ENCODE peak calls at places on chromosomes 1 and 21, in ten cellular contexts. One of them, this sample, is unnamed.

GRCh38 chr1:208183977-208184901 is 59.9 kb downstream of the PLXNA2 start:
- DNase-seq in mesothelial cell of epicardium: no peak
- DNase-seq in A549: peak; percentile 95
- DNase-seq in activated B cell treated with CpG ODN at 0.5 μM for 24 hours: no peak
- DNase-seq in AG09309: peak; percentile 92
- DNase-seq in MCF 10A: peak; percentile 100
- DNase-seq in bronchial epithelial cell: peak; percentile 99
- DNase-seq in HFF-Myc: no peak
- DNase-seq in GM20000: no peak
- DNase-seq in nephron progenitor cell: no peak
- DNase-seq in this sample: no peak

GRCh38 chr1:197951617-197952175 is 34.5 kb downstream of the LHX9 start:
- DNase-seq in mesothelial cell of epicardium: no peak
- DNase-seq in A549: no peak
- DNase-seq in activated B cell treated with CpG ODN at 0.5 μM for 24 hours: no peak
- DNase-seq in AG09309: no peak
- DNase-seq in MCF 10A: no peak
- DNase-seq in bronchial epithelial cell: no peak
- DNase-seq in HFF-Myc: no peak
- DNase-seq in GM20000: no peak
- DNase-seq in nephron progenitor cell: no peak
- DNase-seq in this sample: no peak

GRCh38 chr1:155976913-155977606 is 1.3 kb downstream of the ARHGEF2 start:
- DNase-seq in mesothelial cell of epicardium: no peak
- DNase-seq in A549: no peak
- DNase-seq in activated B cell treated with CpG ODN at 0.5 μM for 24 hours: no peak
- DNase-seq in AG09309: no peak
- DNase-seq in MCF 10A: peak; percentile 54
- DNase-seq in bronchial epithelial cell: no peak
- DNase-seq in HFF-Myc: no peak
- DNase-seq in GM20000: no peak
- DNase-seq in nephron progenitor cell: no peak
- DNase-seq in this sample: no peak

GRCh38 chr1:224064150-224064549 is 49.8 kb upstream of the FBXO28 start:
- DNase-seq in mesothelial cell of epicardium: no peak
- DNase-seq in A549: no peak
- DNase-seq in activated B cell treated with CpG ODN at 0.5 μM for 24 hours: no peak
- DNase-seq in AG09309: no peak
- DNase-seq in MCF 10A: no peak
- DNase-seq in bronchial epithelial cell: no peak
- DNase-seq in HFF-Myc: no peak
- DNase-seq in GM20000: no peak
- DNase-seq in nephron progenitor cell: no peak
- DNase-seq in this sample: no peak

GRCh38 chr1:240474133-240474614 is 137.8 kb downstream of the GREM2 start:
- DNase-seq in mesothelial cell of epicardium: no peak
- DNase-seq in A549: no peak
- DNase-seq in activated B cell treated with CpG ODN at 0.5 μM for 24 hours: no peak
- DNase-seq in AG09309: peak; percentile 44
- DNase-seq in MCF 10A: peak; percentile 90
- DNase-seq in bronchial epithelial cell: peak; percentile 78
- DNase-seq in HFF-Myc: no peak
- DNase-seq in GM20000: no peak
- DNase-seq in nephron progenitor cell: no peak
- DNase-seq in this sample: no peak

GRCh38 chr1:161260939-161261858 is 2.7 kb downstream of the PCP4L1 start:
- DNase-seq in mesothelial cell of epicardium: no peak
- DNase-seq in A549: no peak
- DNase-seq in activated B cell treated with CpG ODN at 0.5 μM for 24 hours: peak; percentile 16
- DNase-seq in AG09309: no peak
- DNase-seq in MCF 10A: peak; percentile 61
- DNase-seq in bronchial epithelial cell: peak; percentile 49
- DNase-seq in HFF-Myc: no peak
- DNase-seq in GM20000: peak; percentile 45
- DNase-seq in nephron progenitor cell: peak; percentile 42
- DNase-seq in this sample: no peak

GRCh38 chr1:71080178-71080781 is 555 bp downstream of the ZRANB2 start:
- DNase-seq in mesothelial cell of epicardium: no peak
- DNase-seq in A549: peak; percentile 9
- DNase-seq in activated B cell treated with CpG ODN at 0.5 μM for 24 hours: no peak
- DNase-seq in AG09309: no peak
- DNase-seq in MCF 10A: peak; percentile 37
- DNase-seq in bronchial epithelial cell: peak; percentile 5
- DNase-seq in HFF-Myc: no peak
- DNase-seq in GM20000: peak; percentile 4
- DNase-seq in nephron progenitor cell: peak; percentile 3
- DNase-seq in this sample: no peak

GRCh38 chr21:41582298-41582840 is 74.4 kb upstream of the TMPRSS2 start:
- DNase-seq in mesothelial cell of epicardium: no peak
- DNase-seq in A549: no peak
- DNase-seq in activated B cell treated with CpG ODN at 0.5 μM for 24 hours: no peak
- DNase-seq in AG09309: no peak
- DNase-seq in MCF 10A: no peak
- DNase-seq in bronchial epithelial cell: no peak
- DNase-seq in HFF-Myc: no peak
- DNase-seq in GM20000: no peak
- DNase-seq in nephron progenitor cell: no peak
- DNase-seq in this sample: no peak

GRCh38 chr1:54800899-54801759 is at the start of gene TTC22:
- DNase-seq in mesothelial cell of epicardium: no peak
- DNase-seq in A549: no peak
- DNase-seq in activated B cell treated with CpG ODN at 0.5 μM for 24 hours: peak; percentile 67
- DNase-seq in AG09309: no peak
- DNase-seq in MCF 10A: peak; percentile 71
- DNase-seq in bronchial epithelial cell: peak; percentile 64
- DNase-seq in HFF-Myc: no peak
- DNase-seq in GM20000: peak; percentile 89
- DNase-seq in nephron progenitor cell: peak; percentile 50
- DNase-seq in this sample: no peak

GRCh38 chr1:34816778-34817177 is 24.0 kb downstream of the GJA4 start:
- DNase-seq in mesothelial cell of epicardium: no peak
- DNase-seq in A549: no peak
- DNase-seq in activated B cell treated with CpG ODN at 0.5 μM for 24 hours: no peak
- DNase-seq in AG09309: no peak
- DNase-seq in MCF 10A: no peak
- DNase-seq in bronchial epithelial cell: no peak
- DNase-seq in HFF-Myc: no peak
- DNase-seq in GM20000: no peak
- DNase-seq in nephron progenitor cell: no peak
- DNase-seq in this sample: no peak

GRCh38 chr1:198387587-198387986 is 152.9 kb downstream of the ATP6V1G3 start:
- DNase-seq in mesothelial cell of epicardium: no peak
- DNase-seq in A549: no peak
- DNase-seq in activated B cell treated with CpG ODN at 0.5 μM for 24 hours: no peak
- DNase-seq in AG09309: no peak
- DNase-seq in MCF 10A: no peak
- DNase-seq in bronchial epithelial cell: no peak
- DNase-seq in HFF-Myc: no peak
- DNase-seq in GM20000: no peak
- DNase-seq in nephron progenitor cell: no peak
- DNase-seq in this sample: no peak

GRCh38 chr1:182174202-182174855 is 112.8 kb upstream of the ZNF648 start:
- DNase-seq in mesothelial cell of epicardium: no peak
- DNase-seq in A549: no peak
- DNase-seq in activated B cell treated with CpG ODN at 0.5 μM for 24 hours: no peak
- DNase-seq in AG09309: no peak
- DNase-seq in MCF 10A: peak; percentile 69
- DNase-seq in bronchial epithelial cell: peak; percentile 56
- DNase-seq in HFF-Myc: no peak
- DNase-seq in GM20000: no peak
- DNase-seq in nephron progenitor cell: no peak
- DNase-seq in this sample: no peak

GRCh38 chr1:117606608-117607261 is 887 bp downstream of the TENT5C start:
- DNase-seq in mesothelial cell of epicardium: no peak
- DNase-seq in A549: no peak
- DNase-seq in activated B cell treated with CpG ODN at 0.5 μM for 24 hours: peak; percentile 47
- DNase-seq in AG09309: no peak
- DNase-seq in MCF 10A: peak; percentile 35
- DNase-seq in bronchial epithelial cell: peak; percentile 50
- DNase-seq in HFF-Myc: no peak
- DNase-seq in GM20000: peak; percentile 23
- DNase-seq in nephron progenitor cell: peak; percentile 12
- DNase-seq in this sample: no peak

GRCh38 chr1:2128189-2128901 is 66.2 kb downstream of the FAAP20 start:
- DNase-seq in mesothelial cell of epicardium: no peak
- DNase-seq in A549: no peak
- DNase-seq in activated B cell treated with CpG ODN at 0.5 μM for 24 hours: no peak
- DNase-seq in AG09309: no peak
- DNase-seq in MCF 10A: no peak
- DNase-seq in bronchial epithelial cell: no peak
- DNase-seq in HFF-Myc: no peak
- DNase-seq in GM20000: no peak
- DNase-seq in nephron progenitor cell: no peak
- DNase-seq in this sample: no peak

GRCh38 chr1:204075116-204075636 is 2.3 kb downstream of the SOX13 start:
- DNase-seq in mesothelial cell of epicardium: no peak
- DNase-seq in A549: no peak
- DNase-seq in activated B cell treated with CpG ODN at 0.5 μM for 24 hours: no peak
- DNase-seq in AG09309: no peak
- DNase-seq in MCF 10A: no peak
- DNase-seq in bronchial epithelial cell: no peak
- DNase-seq in HFF-Myc: no peak
- DNase-seq in GM20000: no peak
- DNase-seq in nephron progenitor cell: peak; percentile 59
- DNase-seq in this sample: no peak

DNA sequence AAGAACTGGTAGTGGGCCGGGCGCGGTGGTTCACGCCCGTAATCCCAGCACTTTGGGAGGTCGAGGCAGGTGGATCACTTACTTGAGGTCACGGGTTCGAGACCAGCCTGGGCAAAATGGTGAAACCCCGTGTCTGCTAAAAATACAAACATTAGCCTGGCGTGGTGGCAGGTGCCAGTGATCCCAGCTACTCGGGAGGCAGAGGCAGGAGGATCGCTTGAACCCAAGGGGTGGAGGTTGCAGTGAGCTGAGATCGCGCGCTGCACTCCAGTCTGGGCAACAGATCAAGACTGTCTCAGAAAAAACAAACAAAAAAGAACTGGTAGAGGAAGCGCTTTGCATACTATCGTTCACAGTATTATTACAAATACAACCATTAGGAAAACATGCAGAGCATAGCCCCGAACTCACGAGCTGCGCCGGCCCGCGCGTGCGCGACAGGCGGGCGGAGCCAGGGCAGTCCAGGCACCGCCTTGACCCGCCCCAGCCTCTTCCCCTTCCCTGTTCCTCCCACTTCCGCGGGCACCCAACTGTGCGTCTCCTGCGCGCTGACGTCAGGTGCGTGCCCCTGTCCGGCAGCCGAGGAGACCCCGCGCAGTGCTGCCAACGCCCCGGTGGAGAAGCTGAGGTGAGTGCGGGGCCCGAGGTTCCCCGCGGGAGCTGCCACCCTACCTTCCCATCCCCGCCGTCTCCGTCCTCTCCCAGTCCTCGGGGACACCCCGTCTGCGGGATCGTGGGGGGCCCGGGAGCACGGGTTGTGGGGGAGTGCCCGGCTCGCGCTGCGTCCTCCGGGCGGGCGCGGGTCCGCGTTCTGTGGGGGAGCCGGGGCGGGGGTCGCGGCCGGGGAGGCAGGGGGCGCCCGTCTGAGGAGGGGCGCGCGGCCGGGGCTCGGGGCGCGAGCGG is at the start of gene CDC42:
- DNase-seq in mesothelial cell of epicardium: peak; percentile 89
- DNase-seq in A549: peak; percentile 94
- DNase-seq in activated B cell treated with CpG ODN at 0.5 μM for 24 hours: peak; percentile 98
- DNase-seq in AG09309: peak; percentile 73
- DNase-seq in MCF 10A: peak; percentile 96
- DNase-seq in bronchial epithelial cell: peak; percentile 81
- DNase-seq in HFF-Myc: peak; percentile 72
- DNase-seq in GM20000: peak; percentile 95
- DNase-seq in nephron progenitor cell: peak; percentile 95
- DNase-seq in this sample: peak; percentile 45
- TF ChIP-seq CTCF in mesothelial cell of epicardium: no peak
- TF ChIP-seq CTCF in A549: no peak
- TF ChIP-seq CTCF in activated B cell treated with CpG ODN at 0.5 μM for 24 hours: no peak
- TF ChIP-seq CTCF in AG09309: no peak
- TF ChIP-seq CTCF in MCF 10A: no peak
- TF ChIP-seq CTCF in bronchial epithelial cell: no peak
- TF ChIP-seq CTCF in HFF-Myc: no peak
- TF ChIP-seq CTCF in GM20000: no peak
- TF ChIP-seq CTCF in nephron progenitor cell: no peak
- TF ChIP-seq CTCF in this sample: no peak

GRCh38 chr21:25421327-25422028 is 185.8 kb downstream of the MRPL39 start:
- DNase-seq in mesothelial cell of epicardium: no peak
- DNase-seq in A549: peak; percentile 14
- DNase-seq in activated B cell treated with CpG ODN at 0.5 μM for 24 hours: no peak
- DNase-seq in AG09309: peak; percentile 5
- DNase-seq in MCF 10A: peak; percentile 64
- DNase-seq in bronchial epithelial cell: peak; percentile 4
- DNase-seq in HFF-Myc: no peak
- DNase-seq in GM20000: peak; percentile 33
- DNase-seq in nephron progenitor cell: peak; percentile 20
- DNase-seq in this sample: peak; percentile 37
- TF ChIP-seq CTCF in mesothelial cell of epicardium: no peak
- TF ChIP-seq CTCF in A549: no peak
- TF ChIP-seq CTCF in activated B cell treated with CpG ODN at 0.5 μM for 24 hours: peak; percentile 65
- TF ChIP-seq CTCF in AG09309: peak; percentile 49
- TF ChIP-seq CTCF in MCF 10A: peak; percentile 55
- TF ChIP-seq CTCF in bronchial epithelial cell: peak; percentile 31
- TF ChIP-seq CTCF in HFF-Myc: peak; percentile 58
- TF ChIP-seq CTCF in GM20000: peak; percentile 72
- TF ChIP-seq CTCF in nephron progenitor cell: peak; percentile 56
- TF ChIP-seq CTCF in this sample: peak; percentile 80

GRCh38 chr1:154752273-154753030 is 117.6 kb downstream of the KCNN3 start:
- DNase-seq in mesothelial cell of epicardium: no peak
- DNase-seq in A549: no peak
- DNase-seq in activated B cell treated with CpG ODN at 0.5 μM for 24 hours: no peak
- DNase-seq in AG09309: no peak
- DNase-seq in MCF 10A: peak; percentile 18
- DNase-seq in bronchial epithelial cell: no peak
- DNase-seq in HFF-Myc: no peak
- DNase-seq in GM20000: no peak
- DNase-seq in nephron progenitor cell: no peak
- DNase-seq in this sample: no peak
- TF ChIP-seq CTCF in mesothelial cell of epicardium: no peak
- TF ChIP-seq CTCF in A549: no peak
- TF ChIP-seq CTCF in activated B cell treated with CpG ODN at 0.5 μM for 24 hours: no peak
- TF ChIP-seq CTCF in AG09309: no peak
- TF ChIP-seq CTCF in MCF 10A: no peak
- TF ChIP-seq CTCF in bronchial epithelial cell: no peak
- TF ChIP-seq CTCF in HFF-Myc: peak; percentile 20
- TF ChIP-seq CTCF in GM20000: no peak
- TF ChIP-seq CTCF in nephron progenitor cell: no peak
- TF ChIP-seq CTCF in this sample: peak; percentile 27

DNA sequence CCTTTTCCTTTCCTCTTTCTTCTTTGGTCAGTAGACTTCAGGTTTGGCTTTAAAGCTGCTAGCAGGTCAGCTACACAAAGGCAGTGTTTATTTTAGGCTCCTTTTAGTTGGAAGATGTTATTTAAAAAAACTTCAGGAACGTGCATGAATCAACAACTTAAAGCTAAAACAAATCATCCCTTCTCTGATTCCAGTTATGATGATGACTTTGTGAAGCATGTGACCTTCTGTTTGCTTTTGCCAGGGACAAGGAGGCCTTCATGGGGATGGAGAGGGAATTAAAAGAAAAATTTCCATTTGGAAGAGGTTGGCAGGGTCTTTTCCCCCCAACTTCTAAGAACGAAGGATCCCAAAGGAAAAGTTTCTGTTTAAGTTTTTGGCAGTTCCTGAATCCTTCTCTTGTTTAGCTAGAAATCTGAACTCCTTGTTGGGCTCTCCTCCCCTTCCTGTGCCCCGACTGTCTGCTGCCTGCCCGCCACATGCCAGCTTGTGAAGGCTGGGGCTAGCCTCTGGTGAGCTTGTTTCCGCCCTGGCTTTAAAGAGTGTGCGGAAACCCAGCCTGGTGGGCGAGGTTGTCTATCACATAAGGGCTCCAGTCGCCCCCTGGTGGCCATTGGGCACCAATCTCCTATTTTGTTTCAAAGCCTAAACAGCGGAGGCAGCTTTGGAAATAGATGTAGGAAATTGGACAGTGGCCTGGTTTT is 9.5 kb downstream of the ATP8B2 start:
- DNase-seq in mesothelial cell of epicardium: peak; percentile 57
- DNase-seq in A549: peak; percentile 83
- DNase-seq in activated B cell treated with CpG ODN at 0.5 μM for 24 hours: peak; percentile 69
- DNase-seq in AG09309: no peak
- DNase-seq in MCF 10A: peak; percentile 94
- DNase-seq in bronchial epithelial cell: peak; percentile 73
- DNase-seq in HFF-Myc: peak; percentile 65
- DNase-seq in GM20000: peak; percentile 90
- DNase-seq in nephron progenitor cell: peak; percentile 86
- DNase-seq in this sample: no peak
- TF ChIP-seq CTCF in mesothelial cell of epicardium: peak; percentile 95
- TF ChIP-seq CTCF in A549: peak; percentile 93
- TF ChIP-seq CTCF in activated B cell treated with CpG ODN at 0.5 μM for 24 hours: peak; percentile 52
- TF ChIP-seq CTCF in AG09309: peak; percentile 86
- TF ChIP-seq CTCF in MCF 10A: peak; percentile 87
- TF ChIP-seq CTCF in bronchial epithelial cell: peak; percentile 85
- TF ChIP-seq CTCF in HFF-Myc: peak; percentile 89
- TF ChIP-seq CTCF in GM20000: peak; percentile 74
- TF ChIP-seq CTCF in nephron progenitor cell: peak; percentile 86
- TF ChIP-seq CTCF in this sample: peak; percentile 91

This sample was measured in epithelial cell of proximal tubule.